ENCODE peak calls at places on chromosomes 1 and 21, in seven cellular contexts. G, W, Z, M, B, I and V are unnamed samples. For H3K4me1, the result is how much of the 10 kb centered on the place peaks cover.

GRCh38 chr1:67898033-67898726 is 64.9 kb upstream of the GNG12 start:
- DNase-seq in G (no peak), W (no peak), Z (no peak), M (no peak), B (no peak), I (no peak), V (no peak)

GRCh38 chr1:65114312-65114711 is 33.7 kb upstream of the AK4 start:
- DNase-seq in G (no peak), W (no peak), Z (no peak), M (no peak), B (no peak), I (no peak), V (peak)

GRCh38 chr1:221392453-221392852 is 349.4 kb downstream of the DUSP10 start:
- DNase-seq in G (no peak), W (no peak), Z (peak), M (no peak), B (peak), I (no peak), V (no peak)

GRCh38 chr1:167573035-167573434 is 19.5 kb upstream of the CREG1 start:
- DNase-seq in G (no peak), W (no peak), Z (no peak), M (no peak), B (no peak), I (no peak), V (no peak)

GRCh38 chr1:206023682-206024081 is at the start of gene CTSE:
- DNase-seq in G (no peak), W (peak), Z (no peak), M (no peak), B (no peak), I (no peak), V (no peak)

GRCh38 chr1:232367293-232367692 is 262.6 kb downstream of the SIPA1L2 start:
- DNase-seq in G (no peak), W (no peak), Z (no peak), M (no peak), B (no peak), I (no peak), V (no peak)

GRCh38 chr1:16189921-16190499 is 22.4 kb downstream of the ARHGEF19 start:
- DNase-seq in G (no peak), W (no peak), Z (no peak), M (peak), B (no peak), I (no peak), V (no peak)

GRCh38 chr1:221794079-221794670 is 52.3 kb upstream of the DUSP10 start:
- DNase-seq in G (no peak), W (no peak), Z (no peak), M (no peak), B (no peak), I (no peak), V (no peak)

GRCh38 chr21:44907966-44908364 is 12.7 kb downstream of the ITGB2 start:
- DNase-seq in G (no peak), W (no peak), Z (peak), M (peak), B (no peak), I (no peak), V (no peak)

GRCh38 chr1:93658188-93658587 is 23.4 kb downstream of the BCAR3 start:
- DNase-seq in G (no peak), W (no peak), Z (no peak), M (no peak), B (no peak), I (no peak), V (no peak)

GRCh38 chr21:42532466-42533181 is 19.0 kb downstream of the SLC37A1 start:
- DNase-seq in G (no peak), W (peak), Z (peak), M (peak), B (peak), I (no peak), V (no peak)

GRCh38 chr1:62774971-62775578 is 8.9 kb upstream of the ATG4C start:
- DNase-seq in G (no peak), W (no peak), Z (no peak), M (no peak), B (no peak), I (no peak), V (no peak)

GRCh38 chr1:185929759-185930158 is 195.6 kb downstream of the HMCN1 start:
- DNase-seq in G (no peak), W (no peak), Z (no peak), M (no peak), B (no peak), I (no peak), V (no peak)

GRCh38 chr1:27267153-27267552 is 32.7 kb downstream of the WDTC1 start:
- DNase-seq in G (no peak), W (no peak), Z (no peak), M (no peak), B (no peak), I (no peak), V (no peak)

GRCh38 chr1:9539829-9540550 is 725 bp downstream of the SLC25A33 start:
- DNase-seq in G (peak), W (peak), Z (peak), M (peak), B (no peak), I (peak), V (peak)

GRCh38 chr1:211577277-211577825 is 1.6 kb downstream of the SLC30A1 start:
- DNase-seq in G (no peak), W (no peak), Z (no peak), M (no peak), B (no peak), I (no peak), V (no peak)

GRCh38 chr1:97898948-97899347 is 21.9 kb downstream of the DPYD start:
- DNase-seq in G (no peak), W (no peak), Z (no peak), M (no peak), B (no peak), I (no peak), V (no peak)

GRCh38 chr1:7004181-7004580 is 218.9 kb downstream of the CAMTA1 start:
- DNase-seq in G (no peak), W (no peak), Z (no peak), M (no peak), B (no peak), I (no peak), V (no peak)

GRCh38 chr21:45464309-45464708 is 59.3 kb downstream of the COL18A1 start:
- DNase-seq in G (no peak), W (no peak), Z (peak), M (no peak), B (no peak), I (no peak), V (no peak)

GRCh38 chr1:89844236-89844807 is 23.5 kb downstream of the LRRC8D start:
- DNase-seq in G (peak), W (no peak), Z (no peak), M (no peak), B (no peak), I (no peak), V (no peak)

GRCh38 chr1:244318512-244318911 is 133.2 kb downstream of the ADSS2 start:
- DNase-seq in G (no peak), W (no peak), Z (no peak), M (no peak), B (no peak), I (no peak), V (no peak)

GRCh38 chr1:230816018-230816417 is 52.3 kb downstream of the C1orf198 start:
- DNase-seq in G (no peak), W (no peak), Z (no peak), M (no peak), B (no peak), I (no peak), V (no peak)

GRCh38 chr1:42319128-42319851 is 15.7 kb downstream of the FOXJ3 start:
- DNase-seq in G (peak), W (no peak), Z (no peak), M (no peak), B (no peak), I (no peak), V (no peak)

GRCh38 chr1:202858789-202859414 is 30.0 kb downstream of the RABIF start:
- DNase-seq in G (no peak), W (no peak), Z (peak), M (no peak), B (peak), I (no peak), V (peak)

GRCh38 chr1:111603979-111604378 is 15.6 kb upstream of the RAP1A start:
- DNase-seq in G (peak), W (peak), Z (no peak), M (no peak), B (no peak), I (no peak), V (no peak)

GRCh38 chr1:22639286-22639685 is 2.9 kb downstream of the C1QA start:
- DNase-seq in G (no peak), W (no peak), Z (no peak), M (no peak), B (no peak), I (no peak), V (no peak)

GRCh38 chr1:41762251-41762650 is 156.5 kb downstream of the HIVEP3 start:
- DNase-seq in G (no peak), W (no peak), Z (no peak), M (no peak), B (no peak), I (no peak), V (no peak)

GRCh38 chr1:180178511-180179161 is 24.0 kb downstream of the QSOX1 start:
- DNase-seq in G (peak), W (peak), Z (peak), M (peak), B (peak), I (peak), V (peak)

GRCh38 chr1:163561570-163562295 is 240.0 kb downstream of the NUF2 start:
- DNase-seq in G (no peak), W (no peak), Z (no peak), M (no peak), B (no peak), I (no peak), V (peak)

GRCh38 chr1:176897350-176898236 is 266.9 kb downstream of the ASTN1 start:
- DNase-seq in G (peak), W (peak), Z (peak), M (peak), B (peak), I (peak), V (peak)

GRCh38 chr1:178539291-178539690 is 26.4 kb downstream of the TEX35 start:
- DNase-seq in G (no peak), W (no peak), Z (no peak), M (no peak), B (no peak), I (no peak), V (peak)

GRCh38 chr1:116878804-116879477 is 30.8 kb upstream of the PTGFRN start:
- DNase-seq in G (peak), W (no peak), Z (peak), M (no peak), B (no peak), I (no peak), V (peak)

GRCh38 chr1:247182994-247183393 is 11.2 kb upstream of the ZNF124 start:
- DNase-seq in G (no peak), W (no peak), Z (no peak), M (no peak), B (no peak), I (no peak), V (no peak)

GRCh38 chr1:181992072-181992471 is 69.4 kb downstream of the ZNF648 start:
- DNase-seq in G (no peak), W (no peak), Z (no peak), M (no peak), B (no peak), I (no peak), V (no peak)

GRCh38 chr1:40902634-40902897 is 40.4 kb upstream of the CITED4 start:
- DNase-seq in G (no peak), W (no peak), Z (no peak), M (no peak), B (no peak), I (no peak), V (no peak)

GRCh38 chr1:27601321-27601770 is 2.6 kb downstream of the AHDC1 start:
- DNase-seq in G (no peak), W (no peak), Z (no peak), M (no peak), B (no peak), I (no peak), V (no peak)

DNA sequence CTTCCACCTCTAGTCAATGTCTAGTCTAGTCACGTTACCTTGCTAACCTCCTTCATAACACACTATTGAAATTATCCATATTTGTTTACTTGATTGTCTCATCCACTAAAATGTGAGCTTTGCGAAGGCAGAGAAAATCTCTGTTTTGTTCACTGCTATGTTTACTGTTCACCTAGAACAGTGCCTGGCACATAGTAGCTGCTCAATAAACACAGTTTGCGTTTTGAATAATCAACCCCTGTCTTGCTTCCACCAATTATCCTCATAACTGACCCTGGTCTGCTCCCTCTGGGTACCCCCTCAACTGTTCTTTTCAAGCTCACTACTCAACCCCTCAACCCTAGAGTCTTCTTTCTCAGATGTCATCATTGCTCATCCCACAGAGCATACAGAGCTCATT is 36.5 kb upstream of the NGF start:
- DNase-seq in G (no peak), W (no peak), Z (no peak), M (no peak), B (no peak), I (no peak), V (no peak)
- H3K4me1 ChIP-seq in G (under half), W (under half), Z (under half), M (under half), B (under half), I (under half), V (under half)

GRCh38 chr21:34844033-34844923 is 175.5 kb downstream of the CLIC6 start:
- DNase-seq in G (no peak), W (peak), Z (peak), M (peak), B (peak), I (no peak), V (peak)
- H3K27ac ChIP-seq in G (no peak), W (peak), Z (peak), M (peak), B (no peak), I (peak), V (no peak)

GRCh38 chr1:208223136-208223535 is 21.0 kb downstream of the PLXNA2 start:
- DNase-seq in G (no peak), W (no peak), Z (no peak), M (no peak), B (no peak), I (no peak), V (no peak)

GRCh38 chr1:208222376-208223110 is 21.6 kb downstream of the PLXNA2 start:
- DNase-seq in G (no peak), W (no peak), Z (no peak), M (no peak), B (no peak), I (no peak), V (no peak)

GRCh38 chr1:208219659-208220282 is 24.4 kb downstream of the PLXNA2 start:
- DNase-seq in G (no peak), W (no peak), Z (peak), M (peak), B (no peak), I (no peak), V (peak)

GRCh38 chr1:208219098-208219658 is 25.0 kb downstream of the PLXNA2 start:
- DNase-seq in G (no peak), W (no peak), Z (no peak), M (no peak), B (no peak), I (no peak), V (no peak)

DNA sequence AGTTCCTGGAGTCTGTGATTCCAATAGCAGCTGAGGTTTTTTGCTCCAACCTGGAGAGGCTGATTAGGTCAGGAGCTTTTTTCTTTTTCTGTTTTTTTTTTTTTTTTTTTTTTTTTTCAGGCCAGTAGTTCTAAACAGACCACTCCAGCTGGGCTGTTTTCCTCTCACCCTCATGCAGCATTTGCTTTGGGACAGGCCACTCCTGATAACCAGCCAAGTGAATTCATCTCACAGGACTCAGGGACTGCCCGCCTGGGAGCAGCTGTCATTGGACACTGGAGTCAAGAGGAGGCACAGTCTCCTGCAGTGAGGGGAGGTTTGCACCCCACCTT is 22.9 kb downstream of the PLXNA2 start:
- DNase-seq in G (no peak), W (no peak), Z (no peak), M (no peak), B (no peak), I (no peak), V (no peak)
- H3K4me1 ChIP-seq in G (under half), W (half or more), Z (under half), M (under half), B (under half), I (under half), V (half or more)

DNA sequence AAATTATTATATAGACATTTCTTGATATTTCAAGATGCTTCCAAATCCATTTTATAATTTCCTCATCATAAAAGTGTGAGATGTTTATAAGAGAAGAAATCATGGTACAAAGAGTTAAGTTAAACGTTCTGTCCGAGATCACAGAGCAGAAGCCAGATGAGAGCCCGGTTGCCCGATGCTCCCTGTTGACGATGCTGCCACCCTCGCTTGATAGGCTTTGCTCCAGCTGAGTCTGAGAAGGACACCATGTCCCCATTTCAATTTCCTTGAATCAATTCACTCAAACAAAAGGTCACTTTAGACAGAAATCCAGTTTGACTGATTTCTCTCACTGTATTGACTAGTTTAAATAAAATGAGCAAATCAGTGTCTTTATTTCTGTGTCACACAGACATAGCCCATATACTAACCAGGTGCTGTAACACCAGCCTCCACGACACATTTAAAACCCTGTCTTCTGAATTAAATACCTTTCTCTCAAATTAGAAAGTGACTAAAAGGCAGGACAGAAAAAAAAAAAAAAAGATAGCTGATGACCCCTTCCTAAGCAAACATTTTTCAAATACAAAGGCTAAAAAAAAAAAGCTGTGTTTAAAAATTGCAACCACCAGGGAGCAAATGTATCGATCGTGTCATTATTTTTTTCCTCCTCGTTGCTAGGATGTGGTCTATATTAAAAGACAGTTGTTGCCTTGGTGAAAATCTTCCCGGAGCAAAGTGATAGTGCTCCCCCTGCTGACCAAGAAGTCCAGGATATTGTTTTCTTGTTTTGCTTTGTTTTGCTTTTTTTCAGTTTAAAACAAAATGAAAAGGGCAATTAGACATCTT is 35.2 kb downstream of the DNASE2B start:
- DNase-seq in G (peak), W (peak), Z (no peak), M (peak), B (no peak), I (peak), V (peak)
- H3K27ac ChIP-seq in G (peak), W (peak), Z (no peak), M (peak), B (peak), I (peak), V (no peak)

DNA sequence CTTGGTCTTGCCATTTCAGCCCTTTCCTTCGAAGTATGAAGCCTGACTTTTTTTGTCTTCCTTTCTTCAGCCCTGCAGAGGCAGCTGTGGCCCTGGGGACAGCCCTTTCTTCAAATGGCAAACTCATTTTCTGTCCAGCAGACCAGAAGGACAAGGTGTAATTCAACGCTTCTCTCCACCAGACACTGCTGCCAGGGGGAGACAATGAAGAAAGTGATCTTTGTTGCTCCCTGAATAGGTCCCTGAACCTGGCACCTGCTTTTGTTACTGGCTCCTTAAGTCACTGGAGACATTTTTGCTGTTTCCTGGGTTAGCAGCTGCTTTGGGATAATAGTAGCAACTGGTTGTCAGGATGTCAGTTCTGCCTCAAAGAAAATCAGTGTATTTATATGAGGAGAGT is 50.8 kb upstream of the MACF1 start:
- DNase-seq in G (no peak), W (no peak), Z (no peak), M (no peak), B (no peak), I (no peak), V (no peak)
- H3K4me1 ChIP-seq in G (under half), W (half or more), Z (under half), M (half or more), B (under half), I (under half), V (half or more)

DNA sequence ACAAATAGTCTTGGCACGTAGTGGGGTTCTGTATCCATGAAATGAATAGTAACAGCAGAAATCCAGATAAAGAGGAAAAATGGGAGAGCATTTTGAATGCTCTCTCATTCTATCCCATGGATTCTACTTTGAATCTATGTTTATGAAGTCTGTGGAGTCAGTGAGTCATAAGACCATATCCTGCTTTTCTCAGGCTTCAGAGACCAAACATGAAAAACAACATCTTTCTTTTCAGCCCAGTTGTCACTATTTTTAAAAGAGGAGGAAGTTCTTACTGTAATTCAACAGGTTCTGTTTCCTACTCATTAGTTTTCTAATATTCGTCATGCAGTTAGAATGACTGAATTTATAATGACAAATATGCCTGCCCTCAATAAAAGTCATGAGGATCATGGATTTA is 39.4 kb upstream of the CD55 start:
- DNase-seq in G (no peak), W (no peak), Z (no peak), M (no peak), B (no peak), I (no peak), V (no peak)
- H3K27ac ChIP-seq in G (no peak), W (peak), Z (no peak), M (peak), B (peak), I (no peak), V (no peak)